ENCODE peak calls at places on chromosomes 5 and 9, in five cellular contexts. One of them, this sample, is unnamed.

GRCh38 chr9:34332370-34332964 is 3.1 kb downstream of the NUDT2 start:
- DNase-seq in cardiac muscle cell: peak
- DNase-seq in upper lobe of right lung: no peak
- DNase-seq in tibial artery: no peak
- DNase-seq in MM.1S: peak
- DNase-seq in this sample: no peak

GRCh38 chr9:128899566-128900322 is 17.8 kb downstream of the LRRC8A start:
- DNase-seq in upper lobe of right lung: no peak
- DNase-seq in MM.1S: no peak
- DNase-seq in tibial artery: no peak
- DNase-seq in cardiac muscle cell: no peak
- DNase-seq in this sample: no peak

GRCh38 chr5:142313693-142314092 is 11.1 kb downstream of the SPRY4 start:
- DNase-seq in upper lobe of right lung: no peak
- DNase-seq in cardiac muscle cell: no peak
- DNase-seq in tibial artery: no peak
- DNase-seq in MM.1S: no peak
- DNase-seq in this sample: no peak

GRCh38 chr9:89963280-89963679 is 358.5 kb downstream of the GADD45G start:
- DNase-seq in cardiac muscle cell: no peak
- DNase-seq in MM.1S: no peak
- DNase-seq in tibial artery: no peak
- DNase-seq in upper lobe of right lung: no peak
- DNase-seq in this sample: no peak

GRCh38 chr5:126354857-126355731 is 68.1 kb upstream of the GRAMD2B start:
- DNase-seq in cardiac muscle cell: no peak
- DNase-seq in upper lobe of right lung: no peak
- DNase-seq in MM.1S: no peak
- DNase-seq in tibial artery: no peak
- DNase-seq in this sample: no peak

GRCh38 chr5:76583163-76584047 is 39.8 kb downstream of the F2RL2 start:
- DNase-seq in cardiac muscle cell: no peak
- DNase-seq in tibial artery: no peak
- DNase-seq in upper lobe of right lung: no peak
- DNase-seq in MM.1S: peak
- DNase-seq in this sample: no peak

GRCh38 chr9:5500441-5501235 is 9.7 kb upstream of the PDCD1LG2 start:
- DNase-seq in cardiac muscle cell: no peak
- DNase-seq in tibial artery: no peak
- DNase-seq in MM.1S: no peak
- DNase-seq in upper lobe of right lung: no peak
- DNase-seq in this sample: no peak

GRCh38 chr9:98900725-98901124 is 43.0 kb upstream of the COL15A1 start:
- DNase-seq in MM.1S: no peak
- DNase-seq in upper lobe of right lung: no peak
- DNase-seq in tibial artery: no peak
- DNase-seq in cardiac muscle cell: no peak
- DNase-seq in this sample: no peak

GRCh38 chr9:16521868-16522381 is 348.5 kb downstream of the BNC2 start:
- DNase-seq in upper lobe of right lung: no peak
- DNase-seq in tibial artery: peak
- DNase-seq in MM.1S: no peak
- DNase-seq in cardiac muscle cell: no peak
- DNase-seq in this sample: no peak

DNA sequence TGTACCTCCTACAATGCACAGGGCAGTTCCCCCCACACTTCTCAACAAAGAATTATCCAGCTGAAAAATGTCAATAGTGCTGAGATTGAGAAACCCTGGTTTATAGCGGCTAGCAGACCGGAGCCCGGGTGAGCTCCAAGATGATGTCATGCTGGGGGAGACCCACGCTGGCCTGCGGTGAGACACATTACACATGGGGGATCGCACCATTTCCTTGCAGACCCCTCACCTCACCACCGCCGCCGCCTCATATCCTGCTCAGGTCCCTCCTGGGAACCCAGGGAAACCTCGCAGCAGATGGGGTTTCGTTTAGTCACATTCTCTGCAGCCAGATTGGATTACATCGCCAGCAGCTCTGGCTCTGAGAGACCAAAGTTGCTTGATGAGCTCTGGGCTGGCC is 14.7 kb upstream of the TNC start:
- DNase-seq in MM.1S: no peak
- DNase-seq in cardiac muscle cell: no peak
- DNase-seq in upper lobe of right lung: no peak
- DNase-seq in tibial artery: no peak
- DNase-seq in this sample: no peak
- H3K27ac ChIP-seq in MM.1S: no peak
- H3K27ac ChIP-seq in cardiac muscle cell: no peak
- H3K27ac ChIP-seq in upper lobe of right lung: no peak
- H3K27ac ChIP-seq in tibial artery: no peak
- H3K27ac ChIP-seq in this sample: no peak

GRCh38 chr5:9156282-9156681 is 389.6 kb downstream of the SEMA5A start:
- DNase-seq in MM.1S: no peak
- DNase-seq in cardiac muscle cell: peak
- DNase-seq in tibial artery: no peak
- DNase-seq in upper lobe of right lung: no peak
- DNase-seq in this sample: no peak
- TF ChIP-seq CTCF in MM.1S: no peak
- TF ChIP-seq CTCF in cardiac muscle cell: peak
- TF ChIP-seq CTCF in tibial artery: peak
- TF ChIP-seq CTCF in upper lobe of right lung: no peak
- TF ChIP-seq CTCF in this sample: no peak

DNA sequence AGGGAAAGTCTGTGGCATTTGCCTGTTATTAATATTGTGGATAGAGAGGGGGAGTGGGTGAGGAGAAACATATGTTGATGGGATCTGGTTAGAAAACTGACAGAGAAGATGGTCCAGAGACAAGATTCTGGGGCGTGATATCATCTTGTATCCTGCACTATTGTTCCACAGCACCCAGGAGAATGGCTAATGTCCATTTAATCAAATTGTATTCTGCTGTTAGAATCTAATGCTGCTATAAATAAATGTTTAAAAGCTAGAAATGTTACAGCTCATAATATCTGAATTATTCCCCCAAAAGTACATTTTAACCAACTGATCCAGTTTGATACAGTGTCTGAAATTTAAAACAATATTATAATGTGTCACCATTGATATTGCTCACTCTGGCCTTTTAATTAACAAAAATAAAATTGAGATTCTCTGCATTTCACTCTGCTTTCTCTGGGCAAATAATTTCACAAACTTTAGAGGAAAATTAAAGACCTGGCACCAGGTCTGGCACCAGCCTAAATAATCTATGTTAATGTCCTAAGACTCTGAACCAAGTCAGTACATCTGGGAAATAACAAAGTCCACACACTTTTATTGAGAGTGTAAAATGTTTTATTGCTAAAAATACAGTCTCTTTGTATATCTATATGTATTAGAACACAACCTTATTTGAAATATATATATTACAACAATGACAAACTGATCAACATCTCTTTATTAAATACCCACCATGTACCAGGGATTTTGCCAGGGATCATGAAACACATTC is 18.8 kb downstream of the HTR4 start:
- DNase-seq in tibial artery: no peak
- DNase-seq in cardiac muscle cell: no peak
- DNase-seq in upper lobe of right lung: no peak
- DNase-seq in MM.1S: no peak
- DNase-seq in this sample: no peak
- H3K27ac ChIP-seq in tibial artery: no peak
- H3K27ac ChIP-seq in cardiac muscle cell: no peak
- H3K27ac ChIP-seq in upper lobe of right lung: no peak
- H3K27ac ChIP-seq in MM.1S: no peak
- H3K27ac ChIP-seq in this sample: no peak

GRCh38 chr5:151310932-151311331 is 7.4 kb upstream of the SLC36A3 start:
- DNase-seq in tibial artery: no peak
- DNase-seq in cardiac muscle cell: no peak
- DNase-seq in MM.1S: no peak
- DNase-seq in upper lobe of right lung: no peak
- DNase-seq in this sample: no peak

GRCh38 chr5:151313357-151313756 is 9.8 kb upstream of the SLC36A3 start:
- DNase-seq in cardiac muscle cell: no peak
- DNase-seq in upper lobe of right lung: no peak
- DNase-seq in tibial artery: no peak
- DNase-seq in MM.1S: no peak
- DNase-seq in this sample: no peak

GRCh38 chr5:151315998-151316597 is 12.5 kb upstream of the SLC36A3 start:
- DNase-seq in upper lobe of right lung: peak
- DNase-seq in cardiac muscle cell: peak
- DNase-seq in MM.1S: peak
- DNase-seq in tibial artery: peak
- DNase-seq in this sample: no peak

DNA sequence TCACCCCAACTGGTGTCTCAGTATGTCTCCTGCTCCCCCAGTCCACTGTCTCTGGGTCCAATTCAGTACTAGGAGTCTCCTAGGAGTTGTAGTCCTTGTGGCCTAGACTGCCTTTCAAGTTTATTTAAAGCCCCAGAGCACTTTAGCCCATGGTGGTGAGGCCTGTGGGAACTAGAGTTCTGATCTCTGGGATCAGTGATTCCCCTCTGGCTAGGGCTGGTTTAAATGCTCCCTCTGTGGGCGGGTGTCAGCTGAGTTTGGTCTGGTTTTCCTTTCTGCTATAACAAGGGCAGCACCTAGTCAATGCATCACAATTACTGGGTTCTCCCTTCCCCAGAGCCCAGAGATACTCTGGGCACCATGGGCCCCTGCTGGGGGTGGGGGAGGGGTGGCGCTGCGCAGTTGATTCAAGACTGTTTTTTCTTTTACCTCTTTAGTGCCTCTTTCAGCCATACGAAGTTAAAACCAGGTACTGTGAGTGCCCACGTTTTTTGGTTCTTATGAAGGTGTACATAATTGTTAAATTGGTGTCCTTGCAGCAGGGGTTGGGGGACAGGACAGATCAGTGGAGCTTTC is 9.3 kb upstream of the SLC36A3 start:
- DNase-seq in upper lobe of right lung: no peak
- DNase-seq in MM.1S: no peak
- DNase-seq in cardiac muscle cell: no peak
- DNase-seq in tibial artery: no peak
- DNase-seq in this sample: no peak
- TF ChIP-seq CTCF in upper lobe of right lung: no peak
- TF ChIP-seq CTCF in MM.1S: no peak
- TF ChIP-seq CTCF in cardiac muscle cell: no peak
- TF ChIP-seq CTCF in tibial artery: no peak
- TF ChIP-seq CTCF in this sample: no peak

GRCh38 chr9:92964981-92965758 is 17.8 kb downstream of the FGD3 start:
- DNase-seq in upper lobe of right lung: peak
- DNase-seq in tibial artery: peak
- DNase-seq in MM.1S: no peak
- DNase-seq in cardiac muscle cell: no peak
- DNase-seq in this sample: no peak
- H3K27ac ChIP-seq in upper lobe of right lung: peak
- H3K27ac ChIP-seq in tibial artery: no peak
- H3K27ac ChIP-seq in MM.1S: peak
- H3K27ac ChIP-seq in cardiac muscle cell: no peak
- H3K27ac ChIP-seq in this sample: no peak

GRCh38 chr5:171434874-171435273 is 15.4 kb downstream of the FGF18 start:
- DNase-seq in MM.1S: no peak
- DNase-seq in upper lobe of right lung: no peak
- DNase-seq in tibial artery: no peak
- DNase-seq in cardiac muscle cell: no peak
- DNase-seq in this sample: no peak

GRCh38 chr5:171433352-171433698 is 13.9 kb downstream of the FGF18 start:
- DNase-seq in MM.1S: no peak
- DNase-seq in tibial artery: no peak
- DNase-seq in upper lobe of right lung: peak
- DNase-seq in cardiac muscle cell: no peak
- DNase-seq in this sample: no peak

GRCh38 chr5:171435908-171436307 is 16.5 kb downstream of the FGF18 start:
- DNase-seq in tibial artery: no peak
- DNase-seq in upper lobe of right lung: no peak
- DNase-seq in cardiac muscle cell: no peak
- DNase-seq in MM.1S: no peak
- DNase-seq in this sample: no peak

GRCh38 chr5:171432581-171433351 is 13.3 kb downstream of the FGF18 start:
- DNase-seq in cardiac muscle cell: no peak
- DNase-seq in tibial artery: peak
- DNase-seq in MM.1S: no peak
- DNase-seq in upper lobe of right lung: peak
- DNase-seq in this sample: peak

GRCh38 chr5:171433952-171434676 is 14.7 kb downstream of the FGF18 start:
- DNase-seq in upper lobe of right lung: no peak
- DNase-seq in tibial artery: no peak
- DNase-seq in MM.1S: no peak
- DNase-seq in cardiac muscle cell: no peak
- DNase-seq in this sample: no peak
- TF ChIP-seq CTCF in upper lobe of right lung: no peak
- TF ChIP-seq CTCF in tibial artery: no peak
- TF ChIP-seq CTCF in MM.1S: no peak
- TF ChIP-seq CTCF in cardiac muscle cell: no peak
- TF ChIP-seq CTCF in this sample: no peak

This sample was measured in coronary artery.